ENCODE peak calls at places on chromosome 3, in ten cellular contexts. Z is ovary; J is left kidney; H is activated naive CD4-positive, alpha-beta T cell treated with anti-CD3 and anti-CD28 coated beads, Interleukin-2, amount 50 U/mL, for 16 hours; P is right atrium auricular region; D is stimulated activated CD4-positive, alpha-beta T cell treated with anti-CD3 and anti-CD28 coated beads, Interleukin-1b, Interleukin-23, amount 100 ng/mL, for 24 hours; R is EL; M is brain microvascular endothelial cell; K is effector memory CD8-positive, alpha-beta T cell; Q is AG08395. W is an unnamed sample.

GRCh38 chr3:170421147-170421641 is 2.5 kb downstream of the CLDN11 start:
- DNase-seq in R (peak), D (no peak), Q (peak), K (no peak), M (no peak), J (peak), Z (peak), H (no peak), P (peak), W (no peak)

GRCh38 chr3:141489184-141489583 is 2.4 kb downstream of the RASA2 start:
- DNase-seq in P (no peak), Q (no peak), H (no peak), D (no peak), J (no peak), K (no peak), M (no peak), Z (no peak), R (no peak), W (no peak)

GRCh38 chr3:178439504-178439903 is 96.7 kb upstream of the KCNMB2 start:
- DNase-seq in J (no peak), M (peak), D (no peak), Q (peak), P (no peak), Z (no peak), H (no peak), R (peak), K (no peak), W (no peak)

GRCh38 chr3:119585193-119585592 is 5.9 kb downstream of the ADPRH start:
- DNase-seq in M (no peak), Q (no peak), Z (no peak), P (no peak), J (no peak), H (no peak), D (no peak), R (no peak), K (no peak), W (no peak)

GRCh38 chr3:115359507-115359906 is 212.4 kb upstream of the ZBTB20 start:
- DNase-seq in M (peak), H (no peak), P (no peak), J (no peak), K (no peak), R (peak), Q (no peak), Z (no peak), D (no peak), W (no peak)

GRCh38 chr3:46222435-46223161 is 14.5 kb upstream of the CCR1 start:
- DNase-seq in Q (no peak), M (no peak), R (no peak), J (no peak), H (no peak), P (no peak), K (no peak), D (no peak), Z (no peak), W (no peak)

GRCh38 chr3:112074616-112075497 is 11.3 kb upstream of the C3orf52 start:
- DNase-seq in P (no peak), Q (peak), H (peak), R (peak), K (no peak), D (no peak), J (no peak), Z (no peak), M (peak), W (no peak)

GRCh38 chr3:31250116-31250813 is 282.5 kb upstream of the STT3B start:
- DNase-seq in Z (no peak), J (no peak), M (no peak), Q (peak), P (no peak), R (peak), K (no peak), D (no peak), H (no peak), W (no peak)

W was measured in Right ventricle myocardium superior.